ENCODE peak calls at places on chromosomes 3 and 15, in four cellular contexts. One of them, this sample, is unnamed.

GRCh38 chr3:72829701-72830100 is 18.5 kb downstream of the SHQ1 start:
- DNase-seq in GM13976: no peak
- DNase-seq in T-helper 2 cell: no peak
- DNase-seq in B cell: no peak
- DNase-seq in this sample: no peak

GRCh38 chr15:50939911-50940310 is 31.4 kb downstream of the AP4E1 start:
- DNase-seq in GM13976: no peak
- DNase-seq in T-helper 2 cell: no peak
- DNase-seq in B cell: no peak
- DNase-seq in this sample: no peak

GRCh38 chr3:121894191-121894990 is at the start of gene SLC15A2:
- DNase-seq in GM13976: no peak
- DNase-seq in T-helper 2 cell: no peak
- DNase-seq in B cell: no peak
- DNase-seq in this sample: no peak

GRCh38 chr3:148232409-148232808 is 465.3 kb upstream of the AGTR1 start:
- DNase-seq in GM13976: no peak
- DNase-seq in T-helper 2 cell: no peak
- DNase-seq in B cell: no peak
- DNase-seq in this sample: no peak

GRCh38 chr3:28935141-28935540 is 345.7 kb upstream of the RBMS3 start:
- DNase-seq in GM13976: no peak
- DNase-seq in T-helper 2 cell: no peak
- DNase-seq in B cell: no peak
- DNase-seq in this sample: no peak

GRCh38 chr15:60326824-60327654 is 70.7 kb downstream of the ANXA2 start:
- DNase-seq in GM13976: peak; percentile 41
- DNase-seq in T-helper 2 cell: peak; percentile 9
- DNase-seq in B cell: no peak
- DNase-seq in this sample: no peak

GRCh38 chr3:128170866-128171516 is 17.7 kb downstream of the EEFSEC start:
- DNase-seq in GM13976: no peak
- DNase-seq in T-helper 2 cell: no peak
- DNase-seq in B cell: no peak
- DNase-seq in this sample: no peak

GRCh38 chr3:157608006-157608405 is 104.8 kb upstream of the VEPH1 start:
- DNase-seq in GM13976: no peak
- DNase-seq in T-helper 2 cell: no peak
- DNase-seq in B cell: no peak
- DNase-seq in this sample: no peak

GRCh38 chr3:170410428-170411029 is 8.1 kb upstream of the CLDN11 start:
- DNase-seq in GM13976: peak; percentile 46
- DNase-seq in T-helper 2 cell: no peak
- DNase-seq in B cell: no peak
- DNase-seq in this sample: no peak

GRCh38 chr3:190435618-190436017 is 14.1 kb downstream of the TMEM207 start:
- DNase-seq in GM13976: no peak
- DNase-seq in T-helper 2 cell: no peak
- DNase-seq in B cell: no peak
- DNase-seq in this sample: no peak

GRCh38 chr15:68265086-68265485 is 12.5 kb upstream of the FEM1B start:
- DNase-seq in GM13976: no peak
- DNase-seq in T-helper 2 cell: no peak
- DNase-seq in B cell: no peak
- DNase-seq in this sample: no peak

GRCh38 chr15:66928101-66928500 is 137.3 kb upstream of the SMAD3 start:
- DNase-seq in GM13976: no peak
- DNase-seq in T-helper 2 cell: no peak
- DNase-seq in B cell: no peak
- DNase-seq in this sample: no peak

GRCh38 chr3:13598926-13599886 is 50.3 kb downstream of the FBLN2 start:
- DNase-seq in GM13976: no peak
- DNase-seq in T-helper 2 cell: no peak
- DNase-seq in B cell: no peak
- DNase-seq in this sample: no peak

GRCh38 chr3:12076666-12077065 is 72.5 kb downstream of the SYN2 start:
- DNase-seq in GM13976: no peak
- DNase-seq in T-helper 2 cell: no peak
- DNase-seq in B cell: no peak
- DNase-seq in this sample: no peak

GRCh38 chr15:49902791-49903481 is 216.1 kb downstream of the ATP8B4 start:
- DNase-seq in GM13976: no peak
- DNase-seq in T-helper 2 cell: no peak
- DNase-seq in B cell: no peak
- DNase-seq in this sample: no peak

GRCh38 chr3:53938645-53939044 is 47.0 kb upstream of the SELENOK start:
- DNase-seq in GM13976: peak; percentile 53
- DNase-seq in T-helper 2 cell: no peak
- DNase-seq in B cell: peak; percentile 50
- DNase-seq in this sample: no peak

GRCh38 chr3:188439080-188439479 is 285.1 kb downstream of the LPP start:
- DNase-seq in GM13976: peak; percentile 23
- DNase-seq in T-helper 2 cell: peak; percentile 51
- DNase-seq in B cell: peak; percentile 79
- DNase-seq in this sample: peak; percentile 9

GRCh38 chr15:35174948-35175347 is 89.9 kb upstream of the NANOGP8 start:
- DNase-seq in GM13976: no peak
- DNase-seq in T-helper 2 cell: no peak
- DNase-seq in B cell: no peak
- DNase-seq in this sample: no peak

GRCh38 chr15:91049378-91050127 is 27.2 kb upstream of the VPS33B start:
- DNase-seq in GM13976: peak; percentile 69
- DNase-seq in T-helper 2 cell: peak; percentile 22
- DNase-seq in B cell: peak; percentile 61
- DNase-seq in this sample: no peak

GRCh38 chr15:20340931-20341661 is 200.5 kb downstream of the GOLGA6L6 start:
- DNase-seq in GM13976: peak; percentile 84
- DNase-seq in T-helper 2 cell: no peak
- DNase-seq in B cell: peak; percentile 57
- DNase-seq in this sample: no peak

GRCh38 chr3:105960381-105960780 is 91.6 kb upstream of the CBLB start:
- DNase-seq in GM13976: no peak
- DNase-seq in T-helper 2 cell: no peak
- DNase-seq in B cell: no peak
- DNase-seq in this sample: no peak

GRCh38 chr3:176974303-176974702 is 223.0 kb downstream of the TBL1XR1 start:
- DNase-seq in GM13976: no peak
- DNase-seq in T-helper 2 cell: no peak
- DNase-seq in B cell: no peak
- DNase-seq in this sample: no peak

GRCh38 chr3:170751894-170752283 is 118.1 kb downstream of the RPL22L1 start:
- DNase-seq in GM13976: no peak
- DNase-seq in T-helper 2 cell: no peak
- DNase-seq in B cell: no peak
- DNase-seq in this sample: no peak

GRCh38 chr15:73564255-73564654 is 68.9 kb downstream of the NPTN start:
- DNase-seq in GM13976: no peak
- DNase-seq in T-helper 2 cell: no peak
- DNase-seq in B cell: no peak
- DNase-seq in this sample: no peak

GRCh38 chr3:46561951-46562350 is 4.2 kb downstream of the LRRC2 start:
- DNase-seq in GM13976: no peak
- DNase-seq in T-helper 2 cell: no peak
- DNase-seq in B cell: no peak
- DNase-seq in this sample: no peak

GRCh38 chr15:75142499-75142898 is 59.2 kb upstream of the C15orf39 start:
- DNase-seq in GM13976: no peak
- DNase-seq in T-helper 2 cell: no peak
- DNase-seq in B cell: no peak
- DNase-seq in this sample: no peak

GRCh38 chr15:62877276-62877857 is 165.2 kb upstream of the TPM1 start:
- DNase-seq in GM13976: no peak
- DNase-seq in T-helper 2 cell: no peak
- DNase-seq in B cell: no peak
- DNase-seq in this sample: no peak

GRCh38 chr15:80202641-80203360 is 49.2 kb downstream of the CTXND1 start:
- DNase-seq in GM13976: no peak
- DNase-seq in T-helper 2 cell: no peak
- DNase-seq in B cell: no peak
- DNase-seq in this sample: no peak

GRCh38 chr15:34644061-34644460 is 60.6 kb upstream of the GOLGA8B start:
- DNase-seq in GM13976: no peak
- DNase-seq in T-helper 2 cell: no peak
- DNase-seq in B cell: no peak
- DNase-seq in this sample: no peak

GRCh38 chr3:9730747-9731205 is 759 bp upstream of the BRPF1 start:
- DNase-seq in GM13976: no peak
- DNase-seq in T-helper 2 cell: no peak
- DNase-seq in B cell: no peak
- DNase-seq in this sample: no peak

GRCh38 chr3:128296469-128297251 is 143.4 kb downstream of the EEFSEC start:
- DNase-seq in GM13976: no peak
- DNase-seq in T-helper 2 cell: no peak
- DNase-seq in B cell: no peak
- DNase-seq in this sample: no peak

GRCh38 chr3:124117486-124117885 is 125.6 kb upstream of the ROPN1 start:
- DNase-seq in GM13976: no peak
- DNase-seq in T-helper 2 cell: no peak
- DNase-seq in B cell: no peak
- DNase-seq in this sample: no peak

GRCh38 chr3:173583496-173583895 is 186.0 kb downstream of the NLGN1 start:
- DNase-seq in GM13976: no peak
- DNase-seq in T-helper 2 cell: no peak
- DNase-seq in B cell: no peak
- DNase-seq in this sample: no peak

GRCh38 chr3:34016925-34017592 is 218.6 kb downstream of the PDCD6IP start:
- DNase-seq in GM13976: no peak
- DNase-seq in T-helper 2 cell: peak; percentile 16
- DNase-seq in B cell: no peak
- DNase-seq in this sample: no peak

GRCh38 chr3:83895892-83896291 is 1062.9 kb upstream of the CADM2 start:
- DNase-seq in GM13976: no peak
- DNase-seq in T-helper 2 cell: no peak
- DNase-seq in B cell: no peak
- DNase-seq in this sample: no peak

GRCh38 chr3:38497026-38497425 is 886 bp downstream of the EXOG start:
- DNase-seq in GM13976: no peak
- DNase-seq in T-helper 2 cell: no peak
- DNase-seq in B cell: no peak
- DNase-seq in this sample: no peak

GRCh38 chr3:66796343-66796742 is 201.8 kb upstream of the KBTBD8 start:
- DNase-seq in GM13976: no peak
- DNase-seq in T-helper 2 cell: no peak
- DNase-seq in B cell: no peak
- DNase-seq in this sample: no peak